ENCODE peak calls at places on chromosomes 7 and 10, in five cellular contexts. L is AG04449, W is dorsolateral prefrontal cortex, O is Calu3, X is epithelial cell of esophagus. J is an unnamed sample.

GRCh38 chr10:24234784-24235183 is 25.8 kb downstream of the KIAA1217 start:
- DNase-seq in X (peak), L (no peak), O (no peak), W (no peak), J (no peak)

GRCh38 chr10:123043409-123043925 is 34.7 kb downstream of the ACADSB start:
- DNase-seq in X (peak), O (peak), L (no peak), W (peak), J (peak)

GRCh38 chr10:131071721-131072120 is 239.8 kb downstream of the TCERG1L start:
- DNase-seq in L (no peak), O (no peak), W (no peak), X (no peak), J (no peak)

GRCh38 chr7:102426268-102427031 is 6.9 kb upstream of the ORAI2 start:
- DNase-seq in X (no peak), O (no peak), L (no peak), W (no peak), J (no peak)

GRCh38 chr7:105289704-105290103 is 99.0 kb downstream of the SRPK2 start:
- DNase-seq in O (no peak), L (no peak), W (no peak), X (no peak), J (no peak)

GRCh38 chr10:58857251-58857650 is 319.2 kb upstream of the PHYHIPL start:
- DNase-seq in O (no peak), W (no peak), X (no peak), L (peak), J (no peak)

GRCh38 chr10:182441-183201 is 47.4 kb downstream of the ZMYND11 start:
- DNase-seq in O (no peak), L (no peak), W (no peak), X (peak), J (no peak)

GRCh38 chr7:83832009-83832408 is 183.1 kb upstream of the SEMA3E start:
- DNase-seq in O (no peak), W (no peak), X (no peak), L (no peak), J (no peak)

GRCh38 chr10:78764436-78764835 is 304.3 kb upstream of the ZMIZ1 start:
- DNase-seq in L (no peak), O (no peak), X (no peak), W (peak), J (no peak)

DNA sequence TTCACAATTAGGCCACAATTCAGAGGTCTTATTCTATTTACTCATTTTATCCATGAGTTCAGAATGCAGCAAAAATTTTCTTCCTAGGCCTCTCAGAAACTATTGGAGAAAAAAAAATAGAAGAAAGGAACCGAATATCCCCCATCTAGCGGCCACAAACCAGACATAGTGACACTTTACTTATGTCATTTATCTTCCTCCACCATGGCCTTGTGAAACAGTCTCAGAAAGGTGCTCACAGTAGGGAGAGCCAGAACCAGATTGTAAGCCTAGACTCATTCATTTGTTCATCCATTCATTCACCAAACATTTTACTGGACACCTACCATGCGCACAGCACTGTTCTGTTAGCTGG is 16.0 kb downstream of the CREB3L2 start:
- DNase-seq in X (no peak), O (no peak), L (no peak), W (no peak), J (no peak)
- TF ChIP-seq CTCF in X (no peak), O (no peak), L (no peak), W (no peak), J (no peak)

GRCh38 chr7:1593091-1593866 is 23.4 kb upstream of the PSMG3 start:
- DNase-seq in O (peak), L (no peak), X (no peak), W (no peak), J (no peak)
- TF ChIP-seq CTCF in O (peak), L (peak), X (no peak), W (no peak), J (peak)

GRCh38 chr10:44464503-44464902 is 79.6 kb upstream of the CXCL12 start:
- DNase-seq in O (no peak), L (no peak), W (no peak), X (no peak), J (no peak)
- TF ChIP-seq CTCF in O (no peak), L (no peak), W (no peak), X (no peak), J (peak)

DNA sequence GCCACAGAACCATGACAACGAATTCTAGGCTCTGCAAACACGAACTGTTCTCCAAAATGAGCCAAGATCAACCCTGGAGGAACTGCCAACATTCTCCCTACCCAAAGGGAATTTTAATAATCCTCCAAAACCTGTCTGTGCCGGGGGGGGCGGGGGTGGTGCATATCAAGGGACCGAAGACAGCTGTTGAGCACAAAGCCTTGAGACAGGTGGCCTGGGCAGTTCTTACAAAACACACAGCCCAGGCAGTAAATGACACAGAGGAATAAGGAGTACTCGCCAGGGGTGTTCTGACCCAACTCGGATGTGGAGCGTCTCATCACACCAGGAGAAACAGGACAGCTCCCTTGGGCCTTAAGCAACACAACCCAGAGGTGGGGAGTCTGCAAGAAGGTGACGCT is 35.6 kb downstream of the PLAC9 start:
- DNase-seq in X (no peak), W (no peak), O (no peak), L (no peak), J (no peak)
- TF ChIP-seq CTCF in X (no peak), W (no peak), O (no peak), L (no peak), J (no peak)

DNA sequence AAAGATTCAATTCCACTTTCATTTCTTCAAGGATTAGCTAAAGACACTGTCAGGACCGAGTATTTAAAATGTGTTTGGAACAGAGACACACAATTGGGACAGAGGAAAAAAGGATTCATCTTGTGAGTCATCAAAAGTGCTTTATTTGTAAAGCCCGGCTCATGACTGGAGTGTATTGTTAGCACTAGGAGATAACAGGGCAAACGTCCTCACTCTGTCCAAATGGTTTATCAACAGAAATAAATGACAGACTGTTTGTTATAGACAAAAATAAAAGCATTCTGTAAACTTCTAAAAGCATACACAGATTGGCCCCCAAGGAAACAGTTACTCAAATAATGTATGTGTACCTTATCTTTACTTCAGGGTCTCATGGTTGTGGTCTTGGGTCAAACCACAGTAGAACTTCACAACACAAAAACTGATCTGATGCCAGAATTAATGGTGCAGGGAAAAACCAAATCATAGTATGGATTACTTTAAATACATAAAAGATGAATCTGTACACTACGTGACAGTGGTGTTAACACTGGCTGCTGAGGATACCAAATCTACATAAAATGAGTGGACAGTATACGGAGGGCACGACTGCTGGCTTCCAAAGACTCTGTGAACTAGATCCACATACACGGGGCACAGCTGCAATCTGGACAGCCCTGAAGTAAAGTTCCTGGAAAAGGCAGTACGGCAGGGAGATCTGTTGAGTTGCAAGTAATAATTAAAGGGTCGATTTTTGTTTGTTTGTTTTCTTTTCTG is 179.4 kb downstream of the PIP4K2A start:
- DNase-seq in W (no peak), X (peak), O (no peak), L (no peak), J (no peak)
- TF ChIP-seq CTCF in W (no peak), X (no peak), O (no peak), L (no peak), J (no peak)

GRCh38 chr7:150370612-150371071 is 2.0 kb downstream of the REPIN1 start:
- DNase-seq in O (no peak), X (peak), W (no peak), L (no peak), J (no peak)
- TF ChIP-seq CTCF in O (no peak), X (no peak), W (no peak), L (no peak), J (no peak)

J was measured in AG09309.